ENCODE peak calls at places on chromosomes 1 and 21, in eight cellular contexts. Z, G, O, V, U, P, R and N are unnamed samples.

GRCh38 chr1:247335871-247336270 is 4.2 kb upstream of the ZNF496 start:
- DNase-seq in R (no peak), G (no peak), P (peak), Z (no peak), O (no peak), V (no peak), U (peak), N (no peak)

GRCh38 chr1:201098992-201099391 is 13.2 kb downstream of the CACNA1S start:
- DNase-seq in U (no peak), G (no peak), P (no peak), Z (no peak), O (no peak), V (no peak), R (no peak), N (no peak)

GRCh38 chr1:168287237-168287664 is 6.6 kb downstream of the TBX19 start:
- DNase-seq in Z (peak), P (no peak), U (no peak), R (no peak), O (no peak), G (peak), V (peak), N (peak)

GRCh38 chr1:47941609-47942237 is 55.5 kb downstream of the TRABD2B start:
- DNase-seq in O (no peak), U (no peak), V (no peak), Z (peak), P (no peak), G (no peak), R (no peak), N (peak)

GRCh38 chr1:31579374-31579773 is 3.1 kb downstream of the TINAGL1 start:
- DNase-seq in R (no peak), P (no peak), O (no peak), U (no peak), Z (no peak), G (no peak), V (no peak), N (no peak)

GRCh38 chr1:203408485-203409229 is 57.7 kb upstream of the FMOD start:
- DNase-seq in V (peak), P (peak), R (no peak), O (no peak), U (no peak), G (peak), Z (peak), N (peak)

GRCh38 chr1:101239095-101240040 is 2.5 kb downstream of the S1PR1 start:
- DNase-seq in O (no peak), Z (no peak), U (no peak), G (no peak), V (no peak), P (no peak), R (no peak), N (no peak)

GRCh38 chr1:94552071-94552586 is 10.6 kb upstream of the F3 start:
- DNase-seq in Z (peak), O (no peak), R (no peak), P (no peak), G (no peak), V (no peak), U (no peak), N (no peak)

GRCh38 chr1:76190749-76191424 is 116.3 kb downstream of the ST6GALNAC3 start:
- DNase-seq in V (no peak), Z (no peak), P (no peak), G (no peak), U (no peak), O (no peak), R (no peak), N (no peak)

GRCh38 chr21:37341254-37341960 is 25.2 kb upstream of the DYRK1A start:
- DNase-seq in R (no peak), P (no peak), V (no peak), G (peak), O (no peak), Z (no peak), U (no peak), N (no peak)

GRCh38 chr1:155941845-155942507 is 538 bp downstream of the RXFP4 start:
- DNase-seq in Z (no peak), V (no peak), G (no peak), U (no peak), R (no peak), O (no peak), P (no peak), N (no peak)

GRCh38 chr1:190000365-190000872 is 477.2 kb downstream of the BRINP3 start:
- DNase-seq in V (peak), Z (no peak), P (no peak), U (no peak), O (no peak), G (peak), R (no peak), N (peak)

GRCh38 chr21:20519076-20519475 is 479.1 kb upstream of the NCAM2 start:
- DNase-seq in V (no peak), R (no peak), U (no peak), O (no peak), P (no peak), G (no peak), Z (no peak), N (no peak)

GRCh38 chr1:247273013-247273412 is 17.1 kb downstream of the VN1R5 start:
- DNase-seq in Z (no peak), P (no peak), O (peak), R (no peak), G (peak), V (no peak), U (no peak), N (no peak)

GRCh38 chr1:1109743-1110142 is 6.1 kb downstream of the C1orf159 start:
- DNase-seq in U (no peak), R (no peak), O (no peak), Z (no peak), P (no peak), V (no peak), G (no peak), N (no peak)

GRCh38 chr1:29211086-29212030 is 19.4 kb downstream of the MECR start:
- DNase-seq in V (no peak), O (no peak), U (no peak), R (no peak), P (no peak), G (no peak), Z (no peak), N (no peak)

GRCh38 chr1:80217377-80217986 is 1211.0 kb upstream of the ADGRL4 start:
- DNase-seq in P (peak), V (peak), R (no peak), U (no peak), G (peak), Z (peak), O (no peak), N (peak)

GRCh38 chr1:119737040-119737682 is 25.4 kb downstream of the PHGDH start:
- DNase-seq in P (peak), U (no peak), G (no peak), R (no peak), Z (no peak), V (peak), O (peak), N (no peak)

GRCh38 chr1:226400519-226401406 is 7.1 kb downstream of the PARP1 start:
- DNase-seq in G (no peak), P (no peak), R (no peak), U (no peak), O (no peak), Z (no peak), V (no peak), N (no peak)